ENCODE peak calls at places on chromosomes 16 and 17, in eight cellular contexts. One of them, this sample, is unnamed.

GRCh38 chr16:71249399-71249798 is 18.9 kb upstream of the HYDIN start:
- DNase-seq in activated B cell treated with CpG ODN at 0.5 μM for 24 hours: no peak
- DNase-seq in NCI-H1048: no peak
- DNase-seq in mucosa of descending colon: no peak
- DNase-seq in HT1080: no peak
- DNase-seq in NCI-H1092 treated with DMSO at 0.1 percent for 48 hours: no peak
- DNase-seq in RPMI8226: no peak
- DNase-seq in IMR-90: no peak
- DNase-seq in this sample: no peak

GRCh38 chr17:40021471-40021961 is 6.3 kb downstream of the CSF3 start:
- DNase-seq in activated B cell treated with CpG ODN at 0.5 μM for 24 hours: no peak
- DNase-seq in NCI-H1048: no peak
- DNase-seq in mucosa of descending colon: peak
- DNase-seq in HT1080: peak
- DNase-seq in NCI-H1092 treated with DMSO at 0.1 percent for 48 hours: no peak
- DNase-seq in RPMI8226: no peak
- DNase-seq in IMR-90: peak
- DNase-seq in this sample: no peak

GRCh38 chr16:85996843-85997242 is 97.9 kb downstream of the IRF8 start:
- DNase-seq in activated B cell treated with CpG ODN at 0.5 μM for 24 hours: peak
- DNase-seq in NCI-H1048: no peak
- DNase-seq in mucosa of descending colon: no peak
- DNase-seq in HT1080: no peak
- DNase-seq in NCI-H1092 treated with DMSO at 0.1 percent for 48 hours: no peak
- DNase-seq in RPMI8226: no peak
- DNase-seq in IMR-90: no peak
- DNase-seq in this sample: no peak

GRCh38 chr17:64156670-64157069 is 26.7 kb upstream of the ERN1 start:
- DNase-seq in activated B cell treated with CpG ODN at 0.5 μM for 24 hours: no peak
- DNase-seq in NCI-H1048: no peak
- DNase-seq in mucosa of descending colon: no peak
- DNase-seq in HT1080: no peak
- DNase-seq in NCI-H1092 treated with DMSO at 0.1 percent for 48 hours: no peak
- DNase-seq in RPMI8226: no peak
- DNase-seq in IMR-90: no peak
- DNase-seq in this sample: no peak

GRCh38 chr17:1482686-1483445 is 9.6 kb downstream of the MYO1C start:
- DNase-seq in activated B cell treated with CpG ODN at 0.5 μM for 24 hours: no peak
- DNase-seq in NCI-H1048: no peak
- DNase-seq in mucosa of descending colon: no peak
- DNase-seq in HT1080: no peak
- DNase-seq in NCI-H1092 treated with DMSO at 0.1 percent for 48 hours: no peak
- DNase-seq in RPMI8226: no peak
- DNase-seq in IMR-90: no peak
- DNase-seq in this sample: no peak

GRCh38 chr16:4612977-4613635 is 1.6 kb downstream of the UBALD1 start:
- DNase-seq in activated B cell treated with CpG ODN at 0.5 μM for 24 hours: no peak
- DNase-seq in NCI-H1048: no peak
- DNase-seq in mucosa of descending colon: no peak
- DNase-seq in HT1080: no peak
- DNase-seq in NCI-H1092 treated with DMSO at 0.1 percent for 48 hours: no peak
- DNase-seq in RPMI8226: no peak
- DNase-seq in IMR-90: no peak
- DNase-seq in this sample: no peak

GRCh38 chr16:57092786-57093301 is 461 bp downstream of the CPNE2 start:
- DNase-seq in activated B cell treated with CpG ODN at 0.5 μM for 24 hours: peak
- DNase-seq in NCI-H1048: no peak
- DNase-seq in mucosa of descending colon: peak
- DNase-seq in HT1080: no peak
- DNase-seq in NCI-H1092 treated with DMSO at 0.1 percent for 48 hours: peak
- DNase-seq in RPMI8226: peak
- DNase-seq in IMR-90: no peak
- DNase-seq in this sample: no peak

GRCh38 chr16:59179446-59180082 is 445.4 kb upstream of the GOT2 start:
- DNase-seq in activated B cell treated with CpG ODN at 0.5 μM for 24 hours: no peak
- DNase-seq in NCI-H1048: no peak
- DNase-seq in mucosa of descending colon: no peak
- DNase-seq in HT1080: no peak
- DNase-seq in NCI-H1092 treated with DMSO at 0.1 percent for 48 hours: no peak
- DNase-seq in RPMI8226: no peak
- DNase-seq in IMR-90: no peak
- DNase-seq in this sample: no peak

GRCh38 chr16:88405325-88406060 is 22.7 kb downstream of the ZNF469 start:
- DNase-seq in activated B cell treated with CpG ODN at 0.5 μM for 24 hours: no peak
- DNase-seq in NCI-H1048: no peak
- DNase-seq in mucosa of descending colon: no peak
- DNase-seq in HT1080: no peak
- DNase-seq in NCI-H1092 treated with DMSO at 0.1 percent for 48 hours: no peak
- DNase-seq in RPMI8226: no peak
- DNase-seq in IMR-90: peak
- DNase-seq in this sample: no peak

GRCh38 chr17:12522743-12523181 is 142.9 kb upstream of the MYOCD start:
- DNase-seq in activated B cell treated with CpG ODN at 0.5 μM for 24 hours: no peak
- DNase-seq in NCI-H1048: peak
- DNase-seq in mucosa of descending colon: peak
- DNase-seq in HT1080: peak
- DNase-seq in NCI-H1092 treated with DMSO at 0.1 percent for 48 hours: no peak
- DNase-seq in RPMI8226: no peak
- DNase-seq in IMR-90: peak
- DNase-seq in this sample: no peak

GRCh38 chr17:78131172-78132085 is 858 bp downstream of the TMC8 start:
- DNase-seq in activated B cell treated with CpG ODN at 0.5 μM for 24 hours: no peak
- DNase-seq in NCI-H1048: no peak
- DNase-seq in mucosa of descending colon: peak
- DNase-seq in HT1080: no peak
- DNase-seq in NCI-H1092 treated with DMSO at 0.1 percent for 48 hours: no peak
- DNase-seq in RPMI8226: peak
- DNase-seq in IMR-90: no peak
- DNase-seq in this sample: peak

GRCh38 chr16:86510465-86511261 is at the start of gene FOXF1:
- DNase-seq in activated B cell treated with CpG ODN at 0.5 μM for 24 hours: no peak
- DNase-seq in NCI-H1048: no peak
- DNase-seq in mucosa of descending colon: no peak
- DNase-seq in HT1080: no peak
- DNase-seq in NCI-H1092 treated with DMSO at 0.1 percent for 48 hours: no peak
- DNase-seq in RPMI8226: no peak
- DNase-seq in IMR-90: peak
- DNase-seq in this sample: no peak

GRCh38 chr17:69779378-69780214 is 295.4 kb upstream of the KCNJ16 start:
- DNase-seq in activated B cell treated with CpG ODN at 0.5 μM for 24 hours: no peak
- DNase-seq in NCI-H1048: no peak
- DNase-seq in mucosa of descending colon: no peak
- DNase-seq in HT1080: no peak
- DNase-seq in NCI-H1092 treated with DMSO at 0.1 percent for 48 hours: no peak
- DNase-seq in RPMI8226: no peak
- DNase-seq in IMR-90: peak
- DNase-seq in this sample: no peak

GRCh38 chr16:30660424-30661251 is 2.4 kb downstream of the FBRS start:
- DNase-seq in activated B cell treated with CpG ODN at 0.5 μM for 24 hours: peak
- DNase-seq in NCI-H1048: no peak
- DNase-seq in mucosa of descending colon: peak
- DNase-seq in HT1080: no peak
- DNase-seq in NCI-H1092 treated with DMSO at 0.1 percent for 48 hours: no peak
- DNase-seq in RPMI8226: no peak
- DNase-seq in IMR-90: peak
- DNase-seq in this sample: peak

GRCh38 chr16:19831678-19832077 is 53.0 kb downstream of the GPRC5B start:
- DNase-seq in activated B cell treated with CpG ODN at 0.5 μM for 24 hours: no peak
- DNase-seq in NCI-H1048: no peak
- DNase-seq in mucosa of descending colon: no peak
- DNase-seq in HT1080: peak
- DNase-seq in NCI-H1092 treated with DMSO at 0.1 percent for 48 hours: no peak
- DNase-seq in RPMI8226: no peak
- DNase-seq in IMR-90: peak
- DNase-seq in this sample: no peak

GRCh38 chr17:34979650-34980352 is 511 bp upstream of the LIG3 start:
- DNase-seq in activated B cell treated with CpG ODN at 0.5 μM for 24 hours: no peak
- DNase-seq in NCI-H1048: no peak
- DNase-seq in mucosa of descending colon: no peak
- DNase-seq in HT1080: no peak
- DNase-seq in NCI-H1092 treated with DMSO at 0.1 percent for 48 hours: peak
- DNase-seq in RPMI8226: peak
- DNase-seq in IMR-90: peak
- DNase-seq in this sample: no peak

GRCh38 chr16:86471896-86472295 is 38.4 kb upstream of the FOXF1 start:
- DNase-seq in activated B cell treated with CpG ODN at 0.5 μM for 24 hours: no peak
- DNase-seq in NCI-H1048: no peak
- DNase-seq in mucosa of descending colon: no peak
- DNase-seq in HT1080: no peak
- DNase-seq in NCI-H1092 treated with DMSO at 0.1 percent for 48 hours: no peak
- DNase-seq in RPMI8226: no peak
- DNase-seq in IMR-90: peak
- DNase-seq in this sample: no peak

GRCh38 chr17:29112780-29113295 is 67.4 kb downstream of the MYO18A start:
- DNase-seq in activated B cell treated with CpG ODN at 0.5 μM for 24 hours: no peak
- DNase-seq in NCI-H1048: no peak
- DNase-seq in mucosa of descending colon: no peak
- DNase-seq in HT1080: no peak
- DNase-seq in NCI-H1092 treated with DMSO at 0.1 percent for 48 hours: peak
- DNase-seq in RPMI8226: no peak
- DNase-seq in IMR-90: no peak
- DNase-seq in this sample: no peak

GRCh38 chr16:85699628-85700027 is 10.9 kb upstream of the GINS2 start:
- DNase-seq in activated B cell treated with CpG ODN at 0.5 μM for 24 hours: no peak
- DNase-seq in NCI-H1048: no peak
- DNase-seq in mucosa of descending colon: no peak
- DNase-seq in HT1080: peak
- DNase-seq in NCI-H1092 treated with DMSO at 0.1 percent for 48 hours: no peak
- DNase-seq in RPMI8226: no peak
- DNase-seq in IMR-90: peak
- DNase-seq in this sample: no peak

GRCh38 chr17:36493956-36494355 is 7.5 kb downstream of the ZNHIT3 start:
- DNase-seq in activated B cell treated with CpG ODN at 0.5 μM for 24 hours: no peak
- DNase-seq in NCI-H1048: no peak
- DNase-seq in mucosa of descending colon: no peak
- DNase-seq in HT1080: no peak
- DNase-seq in NCI-H1092 treated with DMSO at 0.1 percent for 48 hours: no peak
- DNase-seq in RPMI8226: no peak
- DNase-seq in IMR-90: no peak
- DNase-seq in this sample: no peak

GRCh38 chr17:933168-934083 is 46.1 kb downstream of the NXN start:
- DNase-seq in activated B cell treated with CpG ODN at 0.5 μM for 24 hours: no peak
- DNase-seq in NCI-H1048: no peak
- DNase-seq in mucosa of descending colon: no peak
- DNase-seq in HT1080: peak
- DNase-seq in NCI-H1092 treated with DMSO at 0.1 percent for 48 hours: no peak
- DNase-seq in RPMI8226: no peak
- DNase-seq in IMR-90: peak
- DNase-seq in this sample: no peak

GRCh38 chr17:5785343-5785742 is 201.0 kb upstream of the NLRP1 start:
- DNase-seq in activated B cell treated with CpG ODN at 0.5 μM for 24 hours: no peak
- DNase-seq in NCI-H1048: no peak
- DNase-seq in mucosa of descending colon: no peak
- DNase-seq in HT1080: peak
- DNase-seq in NCI-H1092 treated with DMSO at 0.1 percent for 48 hours: no peak
- DNase-seq in RPMI8226: no peak
- DNase-seq in IMR-90: peak
- DNase-seq in this sample: no peak

GRCh38 chr16:19119564-19119963 is 5.8 kb downstream of the ITPRIPL2 start:
- DNase-seq in activated B cell treated with CpG ODN at 0.5 μM for 24 hours: no peak
- DNase-seq in NCI-H1048: no peak
- DNase-seq in mucosa of descending colon: no peak
- DNase-seq in HT1080: peak
- DNase-seq in NCI-H1092 treated with DMSO at 0.1 percent for 48 hours: no peak
- DNase-seq in RPMI8226: no peak
- DNase-seq in IMR-90: peak
- DNase-seq in this sample: no peak

GRCh38 chr16:86809458-86809955 is 231.2 kb downstream of the FOXL1 start:
- DNase-seq in activated B cell treated with CpG ODN at 0.5 μM for 24 hours: no peak
- DNase-seq in NCI-H1048: no peak
- DNase-seq in mucosa of descending colon: no peak
- DNase-seq in HT1080: peak
- DNase-seq in NCI-H1092 treated with DMSO at 0.1 percent for 48 hours: no peak
- DNase-seq in RPMI8226: no peak
- DNase-seq in IMR-90: peak
- DNase-seq in this sample: no peak

This sample was measured in CD14-positive monocyte.